ENCODE peak calls at places on chromosome 19, in seven cellular contexts. C is mesendoderm; B is mucosa of descending colon; H is heart left ventricle; L is left ventricle myocardium inferior; N is CD4-positive, alpha-beta memory T cell; I is iPS DF 6.9. P is an unnamed sample.

GRCh38 chr19:29927944-29928669 is 13.9 kb upstream of the URI1 start:
- DNase-seq in C (peak), B (no peak), H (no peak), L (no peak), N (no peak), I (no peak), P (no peak)

GRCh38 chr19:16541526-16542044 is 652 bp downstream of the CHERP start:
- DNase-seq in C (no peak), B (no peak), H (no peak), L (no peak), N (no peak), I (no peak), P (no peak)

GRCh38 chr19:45767410-45767880 is 1.6 kb downstream of the SIX5 start:
- DNase-seq in C (peak), B (peak), H (peak), L (peak), N (no peak), I (no peak), P (no peak)

GRCh38 chr19:27719034-27719433 is 1493.9 kb downstream of the UQCRFS1 start:
- DNase-seq in C (no peak), B (no peak), H (no peak), L (no peak), N (no peak), I (no peak), P (no peak)

GRCh38 chr19:9323557-9323918 is 441 bp upstream of the ZNF559 start:
- DNase-seq in C (peak), B (peak), H (peak), L (peak), N (no peak), I (no peak), P (peak)

GRCh38 chr19:47459477-47459876 is 12.2 kb downstream of the SLC8A2 start:
- DNase-seq in C (no peak), B (no peak), H (no peak), L (no peak), N (no peak), I (no peak), P (no peak)

GRCh38 chr19:51402117-51402516 is 11.7 kb upstream of the C19orf84 start:
- DNase-seq in C (no peak), B (no peak), H (no peak), L (no peak), N (no peak), I (no peak), P (no peak)

GRCh38 chr19:16363852-16364230 is 39.2 kb downstream of the KLF2 start:
- DNase-seq in C (no peak), B (peak), H (no peak), L (no peak), N (no peak), I (no peak), P (no peak)

GRCh38 chr19:48023518-48023917 is 20.4 kb downstream of the CABP5 start:
- DNase-seq in C (no peak), B (no peak), H (no peak), L (no peak), N (no peak), I (no peak), P (no peak)

GRCh38 chr19:48961673-48962028 is 3.5 kb upstream of the FTL start:
- DNase-seq in C (no peak), B (peak), H (no peak), L (no peak), N (no peak), I (no peak), P (no peak)

GRCh38 chr19:19347401-19347800 is 26.8 kb downstream of the MAU2 start:
- DNase-seq in C (no peak), B (no peak), H (no peak), L (no peak), N (no peak), I (no peak), P (no peak)

GRCh38 chr19:17997969-17998826 is 9.8 kb upstream of the ARRDC2 start:
- DNase-seq in C (peak), B (no peak), H (no peak), L (no peak), N (no peak), I (no peak), P (no peak)

GRCh38 chr19:30691767-30692516 is 319.8 kb downstream of the ZNF536 start:
- DNase-seq in C (no peak), B (no peak), H (no peak), L (no peak), N (no peak), I (no peak), P (no peak)

GRCh38 chr19:29675650-29676186 is 10.5 kb downstream of the PLEKHF1 start:
- DNase-seq in C (no peak), B (no peak), H (no peak), L (no peak), N (no peak), I (no peak), P (peak)

GRCh38 chr19:38430931-38431330 is 2.6 kb upstream of the RYR1 start:
- DNase-seq in C (no peak), B (no peak), H (no peak), L (no peak), N (no peak), I (no peak), P (no peak)

GRCh38 chr19:35710784-35711723 is 6.7 kb downstream of the ZBTB32 start:
- DNase-seq in C (no peak), B (no peak), H (no peak), L (no peak), N (no peak), I (no peak), P (no peak)

GRCh38 chr19:33040994-33041827 is 23.5 kb downstream of the RHPN2 start:
- DNase-seq in C (no peak), B (peak), H (no peak), L (no peak), N (no peak), I (no peak), P (no peak)

GRCh38 chr19:36032251-36033104 is at the start of gene CLIP3:
- DNase-seq in C (peak), B (peak), H (peak), L (peak), N (no peak), I (no peak), P (peak)

GRCh38 chr19:44657211-44657921 is 13.7 kb downstream of the PVR start:
- DNase-seq in C (peak), B (peak), H (peak), L (peak), N (peak), I (no peak), P (peak)

GRCh38 chr19:45159204-45159970 is 1.4 kb downstream of the NKPD1 start:
- DNase-seq in C (no peak), B (no peak), H (no peak), L (no peak), N (no peak), I (no peak), P (no peak)

GRCh38 chr19:53333466-53334449 is at the start of gene ZNF845:
- DNase-seq in C (peak), B (peak), H (peak), L (peak), N (peak), I (peak), P (peak)

GRCh38 chr19:6577410-6578125 is 13.4 kb downstream of the CD70 start:
- DNase-seq in C (no peak), B (no peak), H (no peak), L (no peak), N (no peak), I (no peak), P (no peak)

GRCh38 chr19:55777528-55777927 is 8.6 kb downstream of the RFPL4AL1 start:
- DNase-seq in C (no peak), B (no peak), H (no peak), L (no peak), N (no peak), I (no peak), P (no peak)

GRCh38 chr19:4744451-4745170 is 21.0 kb upstream of the DPP9 start:
- DNase-seq in C (no peak), B (no peak), H (no peak), L (no peak), N (no peak), I (no peak), P (peak)
- H3K4me3 ChIP-seq in C (no peak), B (no peak), H (no peak), L (no peak), N (no peak), I (no peak), P (no peak)

GRCh38 chr19:58033741-58034475 is at the start of gene ZSCAN1:
- DNase-seq in C (peak), B (peak), H (peak), L (peak), N (no peak), I (no peak), P (peak)
- H3K4me3 ChIP-seq in C (peak), B (no peak), H (peak), L (peak), N (no peak), I (peak), P (peak)

GRCh38 chr19:1725100-1726064 is 27.9 kb upstream of the ONECUT3 start:
- DNase-seq in C (peak), B (no peak), H (peak), L (peak), N (no peak), I (no peak), P (peak)
- H3K4me3 ChIP-seq in C (no peak), B (no peak), H (peak), L (peak), N (no peak), I (peak), P (peak)

GRCh38 chr19:13318190-13318589 is 168.0 kb downstream of the IER2 start:
- DNase-seq in C (no peak), B (no peak), H (no peak), L (no peak), N (no peak), I (no peak), P (no peak)

GRCh38 chr19:13314761-13315160 is 164.6 kb downstream of the IER2 start:
- DNase-seq in C (no peak), B (no peak), H (no peak), L (no peak), N (no peak), I (no peak), P (no peak)

GRCh38 chr19:13309853-13310252 is 159.6 kb downstream of the IER2 start:
- DNase-seq in C (no peak), B (no peak), H (no peak), L (no peak), N (no peak), I (no peak), P (no peak)

DNA sequence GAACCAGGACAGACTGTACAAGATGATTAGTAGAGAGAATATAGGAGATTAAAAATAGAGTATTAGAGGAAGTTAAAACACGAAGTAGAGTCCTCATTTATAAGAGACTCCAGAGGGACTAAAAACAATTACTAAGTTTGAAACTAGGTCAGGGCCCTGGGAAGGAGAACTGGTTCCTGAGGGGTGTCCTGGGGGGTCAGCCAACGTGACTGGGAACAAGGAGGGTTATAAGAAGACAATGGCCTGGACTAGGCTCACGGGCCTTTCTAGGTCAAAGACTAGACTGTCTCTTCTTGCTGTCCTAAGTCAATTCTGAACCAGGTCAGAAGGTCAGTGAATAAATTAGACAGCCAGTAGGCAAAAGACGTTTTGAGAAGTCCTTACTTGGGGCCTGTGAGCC is 165.3 kb downstream of the IER2 start:
- DNase-seq in C (no peak), B (no peak), H (no peak), L (no peak), N (no peak), I (no peak), P (no peak)
- H3K4me3 ChIP-seq in C (no peak), B (no peak), H (no peak), L (no peak), N (no peak), I (no peak), P (no peak)